ENCODE peak calls at places on chromosomes 12 and 14, in four cellular contexts. N is gastrocnemius medialis, C is psoas muscle, Z is mucosa of descending colon. J is an unnamed sample.
A peak's percentile ranks its signal among the peaks of the same experiment; 100 is the strongest.

GRCh38 chr12:116910645-116911449 is at the start of gene FBXW8:
- DNase-seq in N (peak; percentile 17), C (peak; percentile 84), Z (peak; percentile 84), J (peak; percentile 81)

GRCh38 chr14:31566456-31566855 is 5.3 kb downstream of the NUBPL start:
- DNase-seq in N (no peak), C (no peak), Z (no peak), J (no peak)

GRCh38 chr12:46507766-46508165 is 135.2 kb upstream of the SLC38A2 start:
- DNase-seq in N (no peak), C (no peak), Z (no peak), J (no peak)

GRCh38 chr12:106902053-106902452 is 53.7 kb upstream of the TMEM263 start:
- DNase-seq in N (no peak), C (no peak), Z (no peak), J (no peak)

GRCh38 chr12:117538926-117539325 is 177.5 kb upstream of the NOS1 start:
- DNase-seq in N (no peak), C (no peak), Z (no peak), J (no peak)

GRCh38 chr12:49693931-49694439 is 13.2 kb downstream of the FMNL3 start:
- DNase-seq in N (no peak), C (no peak), Z (no peak), J (no peak)

GRCh38 chr12:65306603-65307501 is 28.4 kb downstream of the MSRB3 start:
- DNase-seq in N (no peak), C (no peak), Z (peak; percentile 24), J (peak; percentile 54)

GRCh38 chr14:28754209-28754985 is 12.2 kb upstream of the FOXG1 start:
- DNase-seq in N (no peak), C (no peak), Z (no peak), J (no peak)

GRCh38 chr14:67919259-67919658 is 99.7 kb downstream of the RAD51B start:
- DNase-seq in N (no peak), C (no peak), Z (no peak), J (no peak)

GRCh38 chr12:4825139-4825858 is 84.4 kb upstream of the KCNA1 start:
- DNase-seq in N (no peak), C (no peak), Z (no peak), J (no peak)

GRCh38 chr12:40953076-40953475 is 235.0 kb upstream of the PDZRN4 start:
- DNase-seq in N (no peak), C (no peak), Z (no peak), J (no peak)

GRCh38 chr12:4432878-4433820 is 12.5 kb downstream of the FGF6 start:
- DNase-seq in N (peak; percentile 71), C (peak; percentile 87), Z (no peak), J (no peak)

GRCh38 chr14:61933021-61933420 is 170.8 kb downstream of the SNAPC1 start:
- DNase-seq in N (no peak), C (no peak), Z (no peak), J (no peak)

GRCh38 chr14:81401420-81402122 is 1.4 kb upstream of the STON2 start:
- DNase-seq in N (peak; percentile 49), C (no peak), Z (no peak), J (no peak)

GRCh38 chr14:45089813-45090212 is 5.9 kb downstream of the PRPF39 start:
- DNase-seq in N (no peak), C (no peak), Z (no peak), J (no peak)

GRCh38 chr12:65640489-65640901 is 183.8 kb upstream of the HMGA2 start:
- DNase-seq in N (peak; percentile 25), C (no peak), Z (no peak), J (no peak)

GRCh38 chr14:103724116-103724515 is 8.5 kb downstream of the ZFYVE21 start:
- DNase-seq in N (no peak), C (peak; percentile 77), Z (no peak), J (peak; percentile 81)

GRCh38 chr14:31070431-31070830 is 44.3 kb upstream of the STRN3 start:
- DNase-seq in N (no peak), C (no peak), Z (no peak), J (no peak)

GRCh38 chr12:116508145-116509121 is 50.7 kb upstream of the MAP1LC3B2 start:
- DNase-seq in N (no peak), C (peak; percentile 56), Z (peak; percentile 50), J (peak; percentile 22)

GRCh38 chr12:51475543-51475942 is 50.9 kb downstream of the SLC4A8 start:
- DNase-seq in N (no peak), C (no peak), Z (no peak), J (no peak)

GRCh38 chr14:64845878-64846277 is 33.8 kb downstream of the SPTB start:
- DNase-seq in N (peak; percentile 46), C (no peak), Z (no peak), J (no peak)

GRCh38 chr14:23633160-23633701 is 2.9 kb upstream of the DHRS2 start:
- DNase-seq in N (no peak), C (no peak), Z (no peak), J (no peak)

GRCh38 chr12:107417004-107417403 is 268.6 kb upstream of the PWP1 start:
- DNase-seq in N (no peak), C (no peak), Z (no peak), J (no peak)

GRCh38 chr12:108308432-108308831 is 30.7 kb downstream of the CMKLR1 start:
- DNase-seq in N (no peak), C (no peak), Z (no peak), J (no peak)

GRCh38 chr12:70648831-70649230 is 11.6 kb upstream of the PTPRB start:
- DNase-seq in N (no peak), C (no peak), Z (no peak), J (no peak)

GRCh38 chr12:30395190-30395589 is 300.5 kb downstream of the IPO8 start:
- DNase-seq in N (no peak), C (no peak), Z (no peak), J (no peak)

GRCh38 chr14:52048641-52049204 is 20.1 kb downstream of the NID2 start:
- DNase-seq in N (no peak), C (peak; percentile 65), Z (no peak), J (no peak)

GRCh38 chr12:46395308-46395707 is 22.7 kb upstream of the SLC38A2 start:
- DNase-seq in N (no peak), C (no peak), Z (no peak), J (no peak)

GRCh38 chr12:79547735-79548347 is 142.9 kb downstream of the PAWR start:
- DNase-seq in N (no peak), C (no peak), Z (no peak), J (no peak)

GRCh38 chr14:94054401-94054800 is 26.6 kb downstream of the DDX24 start:
- DNase-seq in N (no peak), C (no peak), Z (no peak), J (no peak)

GRCh38 chr12:26088999-26089398 is 35.8 kb downstream of the BHLHE41 start:
- DNase-seq in N (no peak), C (no peak), Z (no peak), J (no peak)

GRCh38 chr12:58420496-58420895 is 479.1 kb downstream of the ATP23 start:
- DNase-seq in N (no peak), C (no peak), Z (no peak), J (no peak)

GRCh38 chr12:93964936-93965335 is 183.4 kb upstream of the PLXNC1 start:
- DNase-seq in N (no peak), C (no peak), Z (no peak), J (no peak)

GRCh38 chr12:111443586-111443985 is 37.9 kb downstream of the SH2B3 start:
- DNase-seq in N (no peak), C (no peak), Z (no peak), J (no peak)

GRCh38 chr12:93819048-93819491 is 141.9 kb downstream of the CRADD start:
- DNase-seq in N (no peak), C (peak; percentile 71), Z (peak; percentile 25), J (peak; percentile 39)

GRCh38 chr12:104420868-104421267 is 35.9 kb upstream of the CHST11 start:
- DNase-seq in N (no peak), C (no peak), Z (no peak), J (no peak)

GRCh38 chr12:118494776-118495175 is 118.4 kb downstream of the SUDS3 start:
- DNase-seq in N (no peak), C (no peak), Z (no peak), J (no peak)

GRCh38 chr12:113936460-113936859 is 29.7 kb downstream of the RBM19 start:
- DNase-seq in N (no peak), C (no peak), Z (no peak), J (no peak)
- TF ChIP-seq CTCF in N (no peak), C (no peak), Z (no peak), J (no peak)

GRCh38 chr14:91506226-91506625 is 3.9 kb downstream of the PPP4R3A start:
- DNase-seq in N (no peak), C (no peak), Z (no peak), J (no peak)
- H3K4me1 ChIP-seq in N (peaks cover 44% of the 10 kb centered on the region), C (peaks cover 34% of the 10 kb centered on the region), Z (peaks cover 22% of the 10 kb centered on the region), J (peaks cover 62% of the 10 kb centered on the region)

GRCh38 chr12:130179621-130180020 is 17.4 kb downstream of the FZD10 start:
- DNase-seq in N (no peak), C (no peak), Z (no peak), J (no peak)
- TF ChIP-seq CTCF in N (no peak), C (no peak), Z (no peak), J (no peak)

GRCh38 chr14:53174918-53175317 is 21.8 kb upstream of the DDHD1 start:
- DNase-seq in N (no peak), C (no peak), Z (no peak), J (no peak)
- H3K4me1 ChIP-seq in N (no peaks in the 10 kb centered on the region), C (no peaks in the 10 kb centered on the region), Z (no peaks in the 10 kb centered on the region), J (peaks cover 3% of the 10 kb centered on the region)

GRCh38 chr12:124326104-124326503 is 31.2 kb downstream of the RFLNA start:
- DNase-seq in N (no peak), C (no peak), Z (no peak), J (no peak)
- TF ChIP-seq CTCF in N (no peak), C (no peak), Z (no peak), J (no peak)

GRCh38 chr12:122878780-122879612 is 16.9 kb downstream of the VPS37B start:
- DNase-seq in N (peak; percentile 47), C (no peak), Z (peak; percentile 31), J (no peak)
- H3K4me1 ChIP-seq in N (peaks cover 56% of the 10 kb centered on the region), C (peaks cover 63% of the 10 kb centered on the region), Z (peaks cover 28% of the 10 kb centered on the region), J (peaks cover 56% of the 10 kb centered on the region)

GRCh38 chr12:54560374-54560858 is 11.0 kb downstream of the PDE1B start:
- DNase-seq in N (peak; percentile 79), C (peak; percentile 95), Z (peak; percentile 88), J (peak; percentile 91)

GRCh38 chr12:54564768-54565167 is 15.4 kb downstream of the PDE1B start:
- DNase-seq in N (no peak), C (no peak), Z (no peak), J (no peak)

GRCh38 chr12:54563787-54564186 is 14.4 kb downstream of the PDE1B start:
- DNase-seq in N (no peak), C (no peak), Z (no peak), J (no peak)

GRCh38 chr12:54561164-54561563 is 11.8 kb downstream of the PDE1B start:
- DNase-seq in N (peak; percentile 17), C (no peak), Z (no peak), J (peak; percentile 66)

DNA sequence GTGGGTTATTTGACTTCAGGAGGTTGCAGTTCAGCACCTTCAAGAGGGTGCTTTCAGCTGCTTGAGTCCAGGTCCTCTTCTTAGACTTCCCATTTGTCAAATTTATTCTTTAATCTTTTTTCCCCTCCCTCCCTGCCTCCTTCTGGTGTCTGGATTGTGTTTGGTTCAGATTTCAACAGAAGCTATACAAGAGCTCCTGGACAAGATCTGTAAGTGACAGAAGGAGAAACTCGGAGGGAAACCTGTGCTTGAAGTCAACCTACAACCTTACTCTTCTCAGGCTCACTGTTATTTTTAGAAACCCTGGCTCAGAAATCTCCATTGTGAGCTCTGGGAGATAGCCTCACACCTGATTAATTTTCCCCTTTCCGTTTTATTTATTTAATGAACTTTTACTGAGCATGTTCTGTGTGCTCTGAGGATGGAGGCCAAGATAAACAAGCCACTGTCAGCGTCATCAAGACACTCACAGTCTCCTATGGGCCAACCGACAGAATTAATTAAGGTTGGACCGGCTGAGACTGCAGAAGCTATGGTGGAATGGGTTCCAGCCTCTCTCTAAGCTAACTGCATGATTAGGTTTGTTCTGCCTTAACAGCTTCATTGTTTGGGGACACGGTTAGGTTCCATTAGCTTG is 13.4 kb downstream of the PDE1B start:
- DNase-seq in N (no peak), C (no peak), Z (no peak), J (no peak)
- TF ChIP-seq CTCF in N (no peak), C (no peak), Z (no peak), J (no peak)